ENCODE peak calls at places on chromosomes 4 and X, in four cellular contexts. F is NCI-H1105, G is germinal center, B is osteocyte. X is an unnamed sample.

GRCh38 chr4:77818667-77819408 is at the start of gene CNOT6L:
- DNase-seq in B (peak), F (peak), G (peak), X (peak)

GRCh38 chrX:38887222-38887621 is 86.0 kb downstream of the MID1IP1 start:
- DNase-seq in G (no peak), F (no peak), B (no peak), X (no peak)

GRCh38 chrX:123153846-123154335 is 30.2 kb upstream of the GRIA3 start:
- DNase-seq in F (no peak), B (no peak), G (no peak), X (no peak)

GRCh38 chr4:70714488-70714887 is 7.3 kb upstream of the RUFY3 start:
- DNase-seq in G (no peak), F (no peak), B (no peak), X (no peak)

GRCh38 chr4:41360911-41361830 is 104.4 kb downstream of the UCHL1 start:
- DNase-seq in G (peak), F (no peak), B (no peak), X (no peak)

GRCh38 chr4:42416017-42416416 is 18.7 kb downstream of the SHISA3 start:
- DNase-seq in F (no peak), G (no peak), B (no peak), X (no peak)

GRCh38 chr4:182310316-182310715 is 67.1 kb downstream of the TENM3 start:
- DNase-seq in G (no peak), B (no peak), F (no peak), X (no peak)

GRCh38 chr4:186557486-186557885 is 2.1 kb upstream of the MTNR1A start:
- DNase-seq in B (no peak), F (no peak), G (no peak), X (no peak)

GRCh38 chrX:91435465-91435864 is 826 bp downstream of the PABPC5 start:
- DNase-seq in F (peak), B (no peak), G (no peak), X (no peak)

GRCh38 chr4:153065286-153065685 is 129.2 kb downstream of the FHDC1 start:
- DNase-seq in B (no peak), F (no peak), G (no peak), X (no peak)

GRCh38 chrX:136620780-136621179 is 27.2 kb upstream of the CD40LG start:
- DNase-seq in G (no peak), F (no peak), B (no peak), X (no peak)